ENCODE peak calls at places on chromosomes 13 and 19, in five cellular contexts. L, M, A, W and J are unnamed samples.

GRCh38 chr13:57045816-57046691 is 94.7 kb upstream of the PRR20A start:
- DNase-seq in L (peak; percentile 2), W (no peak), A (peak; percentile 9), M (no peak), J (no peak)

GRCh38 chr19:40213882-40214570 is 4.2 kb downstream of the TTC9B start:
- DNase-seq in W (no peak), M (no peak), L (no peak), A (no peak), J (no peak)

GRCh38 chr19:11373166-11373884 is 1.1 kb upstream of the SWSAP1 start:
- DNase-seq in A (no peak), W (no peak), M (no peak), L (no peak), J (no peak)

GRCh38 chr19:41887711-41888382 is 4.9 kb downstream of the ARHGEF1 start:
- DNase-seq in A (no peak), M (no peak), L (peak; percentile 94), W (peak; percentile 91), J (peak; percentile 98)

GRCh38 chr19:44182145-44182544 is 17.2 kb downstream of the ZNF226 start:
- DNase-seq in W (no peak), L (no peak), A (no peak), M (no peak), J (no peak)

GRCh38 chr19:47436712-47437401 is 17.5 kb upstream of the MEIS3 start:
- DNase-seq in M (peak; percentile 51), A (peak; percentile 51), W (peak; percentile 87), L (peak; percentile 87), J (no peak)

GRCh38 chr13:19267746-19268145 is 86.1 kb upstream of the TUBA3C start:
- DNase-seq in M (no peak), A (no peak), L (no peak), W (no peak), J (no peak)

GRCh38 chr13:28716511-28716910 is 2.3 kb downstream of the SLC46A3 start:
- DNase-seq in L (no peak), A (peak; percentile 56), M (no peak), W (no peak), J (peak; percentile 76)

GRCh38 chr19:12265921-12266704 is 28.6 kb downstream of the ZNF44 start:
- DNase-seq in W (no peak), M (no peak), A (no peak), L (no peak), J (no peak)

GRCh38 chr19:13951043-13951442 is 1.3 kb upstream of the DCAF15 start:
- DNase-seq in W (no peak), M (no peak), L (no peak), A (no peak), J (no peak)

GRCh38 chr19:41501854-41502253 is 58.9 kb downstream of the ERICH4 start:
- DNase-seq in M (no peak), W (no peak), L (no peak), A (no peak), J (no peak)

GRCh38 chr13:20174656-20175405 is 14.0 kb upstream of the GJA3 start:
- DNase-seq in A (peak; percentile 99), W (no peak), M (peak; percentile 50), L (no peak), J (peak; percentile 89)

GRCh38 chr19:9597027-9597426 is 12.7 kb upstream of the ZNF121 start:
- DNase-seq in W (no peak), M (peak; percentile 70), L (no peak), A (peak; percentile 72), J (no peak)

GRCh38 chr13:31875134-31875533 is 135.8 kb downstream of the RXFP2 start:
- DNase-seq in W (no peak), L (no peak), M (no peak), A (peak; percentile 61), J (no peak)